ENCODE peak calls at places on chromosome 11, in four cellular contexts. S is BJ; K is naive thymus-derived CD4-positive, alpha-beta T cell; W is fibroblast of lung. R is an unnamed sample. For H3K27me3 and H3K36me3, the result is how much of the 10 kb centered on the place peaks cover.

GRCh38 chr11:122721964-122722266 is 66.4 kb downstream of the UBASH3B start:
- DNase-seq in S (peak), K (peak), W (peak), R (no peak)

GRCh38 chr11:123166095-123166559 is 28.9 kb downstream of the CLMP start:
- DNase-seq in S (no peak), K (no peak), W (peak), R (no peak)

GRCh38 chr11:7688238-7688826 is 15.0 kb upstream of the CYB5R2 start:
- DNase-seq in S (no peak), K (no peak), W (peak), R (no peak)

GRCh38 chr11:36478700-36479329 is 31.3 kb downstream of the TRAF6 start:
- DNase-seq in S (no peak), K (no peak), W (peak), R (no peak)

GRCh38 chr11:104106136-104106754 is 57.7 kb downstream of the PDGFD start:
- DNase-seq in S (peak), K (no peak), W (peak), R (no peak)

GRCh38 chr11:110782616-110783015 is 70.4 kb upstream of the ARHGAP20 start:
- DNase-seq in S (no peak), K (no peak), W (no peak), R (no peak)

GRCh38 chr11:67056640-67057409 is at the start of gene RHOD:
- DNase-seq in S (no peak), K (no peak), W (peak), R (no peak)

GRCh38 chr11:88016392-88017020 is 158.7 kb downstream of the RAB38 start:
- DNase-seq in S (peak), K (peak), W (peak), R (peak)

GRCh38 chr11:129728571-129728970 is 87.1 kb upstream of the TMEM45B start:
- DNase-seq in S (no peak), K (no peak), W (no peak), R (no peak)

GRCh38 chr11:60125962-60126585 is 37.6 kb downstream of the MS4A2 start:
- DNase-seq in S (no peak), K (no peak), W (no peak), R (no peak)

GRCh38 chr11:75277211-75277805 is 36.7 kb downstream of the TPBGL start:
- DNase-seq in S (no peak), K (no peak), W (no peak), R (no peak)

GRCh38 chr11:67251841-67252240 is 14.4 kb upstream of the GRK2 start:
- DNase-seq in S (no peak), K (no peak), W (peak), R (no peak)

GRCh38 chr11:21396351-21397008 is 727.1 kb downstream of the NELL1 start:
- DNase-seq in S (no peak), K (no peak), W (no peak), R (no peak)

GRCh38 chr11:109184376-109184775 is 237.6 kb upstream of the C11orf87 start:
- DNase-seq in S (no peak), K (no peak), W (no peak), R (no peak)

GRCh38 chr11:66478823-66479740 is 1.2 kb upstream of the DPP3 start:
- DNase-seq in S (peak), K (no peak), W (peak), R (no peak)

GRCh38 chr11:66957971-66958231 is 282 bp downstream of the PC start:
- DNase-seq in S (no peak), K (no peak), W (no peak), R (no peak)

GRCh38 chr11:46361283-46362145 is 14.3 kb downstream of the DGKZ start:
- DNase-seq in S (no peak), K (peak), W (peak), R (no peak)

GRCh38 chr11:59865031-59865430 is 1.3 kb downstream of the TCN1 start:
- DNase-seq in S (no peak), K (no peak), W (peak), R (peak)

GRCh38 chr11:65417702-65418430 is 4.7 kb upstream of the NEAT1 start:
- DNase-seq in S (no peak), K (peak), W (peak), R (no peak)

GRCh38 chr11:130371004-130371590 is 56.4 kb upstream of the ZBTB44 start:
- DNase-seq in S (no peak), K (no peak), W (no peak), R (no peak)

GRCh38 chr11:47960015-47960414 is 20.3 kb upstream of the PTPRJ start:
- DNase-seq in S (no peak), K (no peak), W (no peak), R (no peak)

GRCh38 chr11:73383249-73384126 is 7.3 kb downstream of the RELT start:
- DNase-seq in S (no peak), K (no peak), W (no peak), R (no peak)

GRCh38 chr11:76666408-76666807 is 4.1 kb downstream of the LRRC32 start:
- DNase-seq in S (no peak), K (no peak), W (peak), R (no peak)

GRCh38 chr11:76665172-76665571 is 5.4 kb downstream of the LRRC32 start:
- DNase-seq in S (no peak), K (no peak), W (no peak), R (no peak)

GRCh38 chr11:76664578-76665061 is 5.9 kb downstream of the LRRC32 start:
- DNase-seq in S (no peak), K (no peak), W (no peak), R (no peak)

GRCh38 chr11:76666830-76667229 is 3.7 kb downstream of the LRRC32 start:
- DNase-seq in S (no peak), K (no peak), W (no peak), R (no peak)

GRCh38 chr11:76665921-76666351 is 4.6 kb downstream of the LRRC32 start:
- DNase-seq in S (no peak), K (no peak), W (no peak), R (no peak)
- H3K4me3 ChIP-seq in S (no peak), K (no peak), W (no peak), R (no peak)

GRCh38 chr11:6040874-6041273 is 10.3 kb upstream of the OR56A1 start:
- DNase-seq in S (no peak), K (no peak), W (no peak), R (no peak)
- H3K27me3 ChIP-seq in S (under half), K (under half), W (under half), R (under half)

DNA sequence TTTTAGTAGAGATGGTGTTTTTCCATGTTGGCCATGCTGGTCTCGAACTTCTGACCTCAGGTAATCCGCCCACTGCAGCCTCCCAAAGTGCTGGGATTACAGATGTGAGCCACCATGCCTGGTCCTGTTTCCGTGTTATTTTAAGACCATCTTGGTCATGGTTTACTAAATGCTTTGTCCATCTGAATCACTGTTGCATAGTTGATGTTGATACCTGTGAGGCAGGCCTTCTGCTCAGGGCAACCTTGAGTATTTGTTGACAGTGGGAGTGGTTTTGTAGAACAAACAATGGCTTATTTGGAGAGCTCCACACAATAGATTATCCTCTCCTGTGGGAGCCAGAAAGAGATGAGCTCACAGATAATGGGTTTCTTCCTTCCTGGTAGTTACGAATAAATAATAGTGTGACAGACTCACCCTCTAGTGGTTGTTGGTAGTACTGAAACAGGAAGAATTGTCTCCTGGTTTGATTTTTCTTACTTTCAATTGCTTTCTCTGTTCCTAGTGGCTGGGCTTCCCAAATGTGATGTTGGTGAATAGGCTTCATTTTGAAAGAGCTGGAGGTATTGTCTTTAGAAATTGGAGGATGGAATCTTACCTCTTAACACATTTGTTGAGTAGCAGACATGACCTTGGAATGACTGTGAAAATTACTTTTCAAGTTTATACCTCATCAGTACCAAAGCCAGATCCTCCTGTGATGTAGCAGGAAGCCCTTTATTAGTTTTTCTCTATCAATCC is 39.0 kb downstream of the CTNND1 start:
- DNase-seq in S (peak), K (peak), W (peak), R (peak)
- H3K36me3 ChIP-seq in S (under half), K (under half), W (under half), R (under half)

DNA sequence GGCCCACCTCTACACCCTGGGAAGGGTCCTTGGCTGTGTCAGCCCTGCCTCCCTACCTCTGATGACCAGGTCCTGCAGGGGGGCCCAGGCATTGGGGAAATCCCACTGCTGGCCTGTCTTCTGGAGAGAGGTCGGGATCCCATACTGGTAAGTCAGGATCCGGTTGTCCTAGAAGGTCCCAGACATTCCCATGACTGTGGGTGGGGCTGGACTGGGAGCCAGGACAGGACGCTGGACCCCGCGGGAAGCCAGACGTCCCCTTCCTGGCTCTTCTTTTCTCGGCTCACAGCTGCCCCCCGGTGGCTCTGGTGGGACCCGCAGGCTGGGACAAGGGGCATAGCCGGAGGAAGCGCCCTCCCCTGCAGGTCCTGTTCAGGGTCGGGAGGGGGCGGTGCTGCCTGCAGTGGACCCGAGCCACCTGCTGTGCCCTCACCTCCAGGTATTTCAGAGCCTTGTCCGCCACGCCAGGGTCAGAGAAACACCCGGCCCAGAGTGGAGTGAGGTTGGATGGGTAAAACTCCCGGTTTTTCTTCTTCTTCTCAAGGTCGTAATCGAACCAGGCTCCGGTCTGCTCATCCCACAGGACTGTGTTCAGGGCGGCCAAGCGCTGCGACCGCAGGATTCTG is 20.0 kb downstream of the TREH start:
- DNase-seq in S (no peak), K (peak), W (peak), R (no peak)
- H3K4me3 ChIP-seq in S (no peak), K (no peak), W (no peak), R (no peak)

GRCh38 chr11:86062719-86063118 is 6.2 kb downstream of the PICALM start:
- DNase-seq in S (no peak), K (no peak), W (peak), R (no peak)

GRCh38 chr11:86064236-86064803 is 4.6 kb downstream of the PICALM start:
- DNase-seq in S (no peak), K (no peak), W (peak), R (no peak)

GRCh38 chr11:86063536-86063935 is 5.3 kb downstream of the PICALM start:
- DNase-seq in S (no peak), K (no peak), W (peak), R (no peak)

GRCh38 chr11:86060544-86060943 is 8.3 kb downstream of the PICALM start:
- DNase-seq in S (no peak), K (no peak), W (no peak), R (no peak)

GRCh38 chr11:86061483-86061882 is 7.4 kb downstream of the PICALM start:
- DNase-seq in S (no peak), K (no peak), W (no peak), R (no peak)
- H3K27me3 ChIP-seq in S (under half), K (under half), W (under half), R (under half)